ENCODE peak calls at places on chromosomes 7 and 10, in ten cellular contexts. One of them, this sample, is unnamed.

GRCh38 chr10:91643700-91644099 is 10.8 kb upstream of the PPP1R3C start:
- DNase-seq in AG04450: no peak
- DNase-seq in GM06990: no peak
- DNase-seq in choroid plexus epithelial cell: peak
- DNase-seq in stomach: peak
- DNase-seq in cardiac muscle cell: peak
- DNase-seq in Caco-2: peak
- DNase-seq in CD8-positive, alpha-beta T cell: peak
- DNase-seq in PC-9: no peak
- DNase-seq in fibroblast of the aortic adventitia: no peak
- DNase-seq in this sample: peak

GRCh38 chr7:46527360-46527759 is 606.3 kb upstream of the IGFBP3 start:
- DNase-seq in AG04450: no peak
- DNase-seq in fibroblast of the aortic adventitia: no peak
- DNase-seq in GM06990: no peak
- DNase-seq in choroid plexus epithelial cell: no peak
- DNase-seq in PC-9: no peak
- DNase-seq in CD8-positive, alpha-beta T cell: no peak
- DNase-seq in Caco-2: no peak
- DNase-seq in stomach: no peak
- DNase-seq in cardiac muscle cell: no peak
- DNase-seq in this sample: no peak

GRCh38 chr7:151940048-151940845 is 16.0 kb upstream of the GALNTL5 start:
- DNase-seq in CD8-positive, alpha-beta T cell: no peak
- DNase-seq in fibroblast of the aortic adventitia: peak
- DNase-seq in AG04450: no peak
- DNase-seq in GM06990: no peak
- DNase-seq in Caco-2: no peak
- DNase-seq in choroid plexus epithelial cell: peak
- DNase-seq in stomach: no peak
- DNase-seq in cardiac muscle cell: peak
- DNase-seq in PC-9: peak
- DNase-seq in this sample: peak

GRCh38 chr7:26787696-26788095 is 76.7 kb downstream of the SKAP2 start:
- DNase-seq in Caco-2: no peak
- DNase-seq in fibroblast of the aortic adventitia: no peak
- DNase-seq in PC-9: no peak
- DNase-seq in choroid plexus epithelial cell: no peak
- DNase-seq in stomach: no peak
- DNase-seq in GM06990: no peak
- DNase-seq in CD8-positive, alpha-beta T cell: no peak
- DNase-seq in AG04450: no peak
- DNase-seq in cardiac muscle cell: no peak
- DNase-seq in this sample: no peak

GRCh38 chr10:70197235-70197952 is 27.1 kb upstream of the SAR1A start:
- DNase-seq in AG04450: no peak
- DNase-seq in CD8-positive, alpha-beta T cell: no peak
- DNase-seq in Caco-2: no peak
- DNase-seq in PC-9: no peak
- DNase-seq in cardiac muscle cell: no peak
- DNase-seq in GM06990: no peak
- DNase-seq in stomach: no peak
- DNase-seq in fibroblast of the aortic adventitia: no peak
- DNase-seq in choroid plexus epithelial cell: no peak
- DNase-seq in this sample: no peak

GRCh38 chr10:116521424-116522305 is 24.1 kb upstream of the PNLIP start:
- DNase-seq in CD8-positive, alpha-beta T cell: peak
- DNase-seq in PC-9: no peak
- DNase-seq in choroid plexus epithelial cell: peak
- DNase-seq in GM06990: no peak
- DNase-seq in stomach: no peak
- DNase-seq in AG04450: peak
- DNase-seq in cardiac muscle cell: peak
- DNase-seq in fibroblast of the aortic adventitia: peak
- DNase-seq in Caco-2: peak
- DNase-seq in this sample: peak

GRCh38 chr7:18552943-18553584 is 57.5 kb downstream of the HDAC9 start:
- DNase-seq in GM06990: no peak
- DNase-seq in stomach: no peak
- DNase-seq in choroid plexus epithelial cell: peak
- DNase-seq in cardiac muscle cell: no peak
- DNase-seq in Caco-2: no peak
- DNase-seq in CD8-positive, alpha-beta T cell: no peak
- DNase-seq in PC-9: no peak
- DNase-seq in AG04450: no peak
- DNase-seq in fibroblast of the aortic adventitia: no peak
- DNase-seq in this sample: no peak

GRCh38 chr7:121366852-121367431 is 29.2 kb downstream of the FAM3C start:
- DNase-seq in fibroblast of the aortic adventitia: peak
- DNase-seq in stomach: no peak
- DNase-seq in GM06990: no peak
- DNase-seq in PC-9: peak
- DNase-seq in cardiac muscle cell: peak
- DNase-seq in AG04450: peak
- DNase-seq in Caco-2: peak
- DNase-seq in CD8-positive, alpha-beta T cell: peak
- DNase-seq in choroid plexus epithelial cell: peak
- DNase-seq in this sample: peak

GRCh38 chr10:125756196-125756595 is 19.4 kb downstream of the MMP21 start:
- DNase-seq in fibroblast of the aortic adventitia: no peak
- DNase-seq in choroid plexus epithelial cell: peak
- DNase-seq in PC-9: no peak
- DNase-seq in GM06990: no peak
- DNase-seq in cardiac muscle cell: no peak
- DNase-seq in stomach: no peak
- DNase-seq in CD8-positive, alpha-beta T cell: no peak
- DNase-seq in AG04450: no peak
- DNase-seq in Caco-2: no peak
- DNase-seq in this sample: no peak

GRCh38 chr10:119029613-119030420 is at the start of gene NANOS1:
- DNase-seq in stomach: no peak
- DNase-seq in AG04450: no peak
- DNase-seq in GM06990: peak
- DNase-seq in cardiac muscle cell: no peak
- DNase-seq in PC-9: no peak
- DNase-seq in fibroblast of the aortic adventitia: no peak
- DNase-seq in CD8-positive, alpha-beta T cell: no peak
- DNase-seq in choroid plexus epithelial cell: peak
- DNase-seq in Caco-2: peak
- DNase-seq in this sample: no peak

GRCh38 chr7:91892821-91893340 is 12.4 kb upstream of the MTERF1 start:
- DNase-seq in GM06990: no peak
- DNase-seq in PC-9: peak
- DNase-seq in cardiac muscle cell: peak
- DNase-seq in Caco-2: peak
- DNase-seq in fibroblast of the aortic adventitia: peak
- DNase-seq in stomach: no peak
- DNase-seq in AG04450: no peak
- DNase-seq in CD8-positive, alpha-beta T cell: no peak
- DNase-seq in choroid plexus epithelial cell: peak
- DNase-seq in this sample: peak

GRCh38 chr10:100858258-100858657 is 54.5 kb upstream of the SLF2 start:
- DNase-seq in choroid plexus epithelial cell: no peak
- DNase-seq in stomach: no peak
- DNase-seq in Caco-2: no peak
- DNase-seq in cardiac muscle cell: no peak
- DNase-seq in PC-9: no peak
- DNase-seq in CD8-positive, alpha-beta T cell: no peak
- DNase-seq in AG04450: no peak
- DNase-seq in GM06990: no peak
- DNase-seq in fibroblast of the aortic adventitia: no peak
- DNase-seq in this sample: no peak

GRCh38 chr7:100545636-100546128 is 6.7 kb downstream of the AGFG2 start:
- DNase-seq in AG04450: peak
- DNase-seq in stomach: no peak
- DNase-seq in GM06990: peak
- DNase-seq in fibroblast of the aortic adventitia: peak
- DNase-seq in CD8-positive, alpha-beta T cell: peak
- DNase-seq in PC-9: peak
- DNase-seq in cardiac muscle cell: peak
- DNase-seq in Caco-2: peak
- DNase-seq in choroid plexus epithelial cell: peak
- DNase-seq in this sample: peak

GRCh38 chr7:45898241-45898640 is 10.0 kb downstream of the IGFBP1 start:
- DNase-seq in cardiac muscle cell: no peak
- DNase-seq in CD8-positive, alpha-beta T cell: no peak
- DNase-seq in PC-9: no peak
- DNase-seq in GM06990: no peak
- DNase-seq in choroid plexus epithelial cell: no peak
- DNase-seq in Caco-2: no peak
- DNase-seq in AG04450: no peak
- DNase-seq in fibroblast of the aortic adventitia: no peak
- DNase-seq in stomach: no peak
- DNase-seq in this sample: no peak

GRCh38 chr10:12513775-12514663 is 164.7 kb downstream of the CAMK1D start:
- DNase-seq in fibroblast of the aortic adventitia: no peak
- DNase-seq in GM06990: no peak
- DNase-seq in choroid plexus epithelial cell: no peak
- DNase-seq in CD8-positive, alpha-beta T cell: no peak
- DNase-seq in cardiac muscle cell: peak
- DNase-seq in AG04450: no peak
- DNase-seq in PC-9: no peak
- DNase-seq in Caco-2: no peak
- DNase-seq in stomach: no peak
- DNase-seq in this sample: no peak

GRCh38 chr10:111354859-111355258 is 278.0 kb downstream of the ADRA2A start:
- DNase-seq in choroid plexus epithelial cell: no peak
- DNase-seq in CD8-positive, alpha-beta T cell: no peak
- DNase-seq in fibroblast of the aortic adventitia: no peak
- DNase-seq in GM06990: no peak
- DNase-seq in stomach: no peak
- DNase-seq in AG04450: no peak
- DNase-seq in Caco-2: no peak
- DNase-seq in PC-9: no peak
- DNase-seq in cardiac muscle cell: no peak
- DNase-seq in this sample: no peak

DNA sequence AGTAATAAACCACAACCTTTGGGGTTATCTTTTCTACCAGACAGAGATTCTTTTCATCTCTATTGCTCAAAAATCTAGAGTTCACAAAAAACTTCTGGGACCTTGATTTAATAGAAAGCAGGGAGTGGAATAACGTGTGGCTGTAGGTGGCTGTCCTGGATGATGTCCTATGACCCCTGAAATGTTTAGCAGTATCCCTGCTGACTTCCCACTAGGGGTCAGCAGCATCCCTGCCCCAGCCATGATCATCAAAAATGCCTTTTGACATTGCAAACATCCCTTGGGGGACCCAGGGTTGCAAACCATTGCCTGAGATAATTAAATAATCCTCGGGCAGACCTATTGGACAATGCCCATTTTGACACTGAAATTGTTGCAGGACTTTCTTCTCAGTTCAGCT is 177.1 kb downstream of the USP6NL start:
- DNase-seq in GM06990: no peak
- DNase-seq in AG04450: no peak
- DNase-seq in stomach: no peak
- DNase-seq in choroid plexus epithelial cell: no peak
- DNase-seq in cardiac muscle cell: no peak
- DNase-seq in fibroblast of the aortic adventitia: no peak
- DNase-seq in CD8-positive, alpha-beta T cell: no peak
- DNase-seq in Caco-2: peak
- DNase-seq in PC-9: no peak
- DNase-seq in this sample: peak
- TF ChIP-seq CTCF in GM06990: peak
- TF ChIP-seq CTCF in AG04450: peak
- TF ChIP-seq CTCF in stomach: no peak
- TF ChIP-seq CTCF in choroid plexus epithelial cell: peak
- TF ChIP-seq CTCF in cardiac muscle cell: peak
- TF ChIP-seq CTCF in fibroblast of the aortic adventitia: peak
- TF ChIP-seq CTCF in CD8-positive, alpha-beta T cell: no peak
- TF ChIP-seq CTCF in Caco-2: peak
- TF ChIP-seq CTCF in PC-9: no peak
- TF ChIP-seq CTCF in this sample: peak

GRCh38 chr10:132023092-132023811 is 41.5 kb upstream of the BNIP3 start:
- DNase-seq in PC-9: no peak
- DNase-seq in CD8-positive, alpha-beta T cell: peak
- DNase-seq in cardiac muscle cell: peak
- DNase-seq in AG04450: peak
- DNase-seq in fibroblast of the aortic adventitia: peak
- DNase-seq in stomach: peak
- DNase-seq in Caco-2: peak
- DNase-seq in choroid plexus epithelial cell: peak
- DNase-seq in GM06990: peak
- DNase-seq in this sample: peak
- H3K4me3 ChIP-seq in PC-9: no peak
- H3K4me3 ChIP-seq in CD8-positive, alpha-beta T cell: no peak
- H3K4me3 ChIP-seq in cardiac muscle cell: no peak
- H3K4me3 ChIP-seq in AG04450: peak
- H3K4me3 ChIP-seq in fibroblast of the aortic adventitia: peak
- H3K4me3 ChIP-seq in stomach: peak
- H3K4me3 ChIP-seq in Caco-2: no peak
- H3K4me3 ChIP-seq in choroid plexus epithelial cell: peak
- H3K4me3 ChIP-seq in GM06990: no peak
- H3K4me3 ChIP-seq in this sample: peak

DNA sequence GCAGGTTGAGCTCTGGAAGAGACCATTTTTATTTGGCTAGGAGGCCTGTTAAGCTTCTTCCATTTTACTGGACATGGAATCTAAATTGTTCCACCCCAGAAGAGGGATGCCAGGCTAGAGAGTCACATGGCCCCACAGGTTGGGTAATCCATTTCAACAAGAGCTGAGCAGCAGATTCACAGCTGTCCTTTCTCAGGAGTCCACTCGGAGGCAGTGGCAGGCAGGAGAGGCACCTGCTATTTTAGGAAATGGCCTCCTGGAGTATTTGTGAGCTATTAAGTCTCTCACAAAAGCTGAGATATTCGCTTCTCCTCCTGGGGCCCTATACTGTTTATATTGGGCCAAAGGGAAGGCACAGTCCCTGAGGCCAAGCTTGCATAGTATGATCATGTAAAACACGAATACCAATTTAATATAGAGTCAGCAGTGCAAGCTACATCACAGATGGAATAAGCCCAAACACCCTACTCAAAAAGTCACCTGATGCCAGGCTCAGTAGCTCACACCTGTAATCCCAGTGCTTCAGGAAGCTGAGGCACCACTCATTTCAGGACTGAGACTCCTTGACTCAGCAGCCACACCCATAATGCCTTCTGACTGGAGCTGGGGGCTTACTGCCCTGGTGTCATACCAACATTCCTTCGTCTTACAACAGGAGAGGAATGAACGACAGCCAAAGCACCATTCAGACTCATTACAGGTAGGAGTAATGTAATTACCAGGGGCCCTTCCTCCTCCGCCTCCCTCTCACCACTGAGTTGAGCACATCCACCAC is 124.1 kb downstream of the LMBR1 start:
- DNase-seq in GM06990: no peak
- DNase-seq in AG04450: no peak
- DNase-seq in Caco-2: peak
- DNase-seq in PC-9: no peak
- DNase-seq in stomach: no peak
- DNase-seq in cardiac muscle cell: peak
- DNase-seq in CD8-positive, alpha-beta T cell: no peak
- DNase-seq in fibroblast of the aortic adventitia: no peak
- DNase-seq in choroid plexus epithelial cell: no peak
- DNase-seq in this sample: no peak
- TF ChIP-seq CTCF in GM06990: no peak
- TF ChIP-seq CTCF in AG04450: no peak
- TF ChIP-seq CTCF in Caco-2: no peak
- TF ChIP-seq CTCF in PC-9: no peak
- TF ChIP-seq CTCF in stomach: no peak
- TF ChIP-seq CTCF in cardiac muscle cell: no peak
- TF ChIP-seq CTCF in CD8-positive, alpha-beta T cell: no peak
- TF ChIP-seq CTCF in fibroblast of the aortic adventitia: no peak
- TF ChIP-seq CTCF in choroid plexus epithelial cell: no peak
- TF ChIP-seq CTCF in this sample: no peak

GRCh38 chr10:68047554-68048327 is 27.3 kb downstream of the HERC4 start:
- DNase-seq in PC-9: no peak
- DNase-seq in GM06990: no peak
- DNase-seq in CD8-positive, alpha-beta T cell: no peak
- DNase-seq in stomach: no peak
- DNase-seq in cardiac muscle cell: peak
- DNase-seq in Caco-2: no peak
- DNase-seq in AG04450: no peak
- DNase-seq in fibroblast of the aortic adventitia: no peak
- DNase-seq in choroid plexus epithelial cell: peak
- DNase-seq in this sample: peak
- H3K4me3 ChIP-seq in PC-9: no peak
- H3K4me3 ChIP-seq in GM06990: no peak
- H3K4me3 ChIP-seq in CD8-positive, alpha-beta T cell: no peak
- H3K4me3 ChIP-seq in stomach: no peak
- H3K4me3 ChIP-seq in cardiac muscle cell: no peak
- H3K4me3 ChIP-seq in Caco-2: no peak
- H3K4me3 ChIP-seq in AG04450: no peak
- H3K4me3 ChIP-seq in fibroblast of the aortic adventitia: no peak
- H3K4me3 ChIP-seq in choroid plexus epithelial cell: no peak
- H3K4me3 ChIP-seq in this sample: no peak

This sample was measured in fibroblast of pulmonary artery.